ENCODE peak calls at places on chromosomes 5 and 9, in eight cellular contexts. L, R, V, P, C, G, B and D are unnamed samples.

GRCh38 chr5:119177226-119177625 is 106.3 kb downstream of the DMXL1 start:
- DNase-seq in C (no peak), L (no peak), G (no peak), V (no peak), R (no peak), B (no peak), P (no peak), D (no peak)

GRCh38 chr9:117403403-117403811 is 11.4 kb downstream of the ASTN2 start:
- DNase-seq in C (no peak), V (no peak), P (no peak), R (no peak), L (no peak), G (no peak), B (no peak), D (no peak)

GRCh38 chr9:137969008-137969407 is 91.4 kb downstream of the CACNA1B start:
- DNase-seq in V (peak), R (no peak), P (no peak), C (no peak), L (no peak), B (no peak), G (no peak), D (no peak)

GRCh38 chr5:133680830-133681555 is 68.7 kb upstream of the FSTL4 start:
- DNase-seq in B (no peak), C (no peak), G (no peak), L (no peak), R (no peak), P (no peak), V (peak), D (no peak)

GRCh38 chr5:16574789-16575785 is 41.7 kb downstream of the RETREG1 start:
- DNase-seq in V (no peak), R (peak), L (peak), G (peak), B (no peak), C (no peak), P (peak), D (no peak)

GRCh38 chr9:8627944-8628679 is 828.5 kb upstream of the DMAC1 start:
- DNase-seq in G (peak), C (no peak), B (no peak), R (no peak), P (peak), L (peak), V (no peak), D (no peak)

GRCh38 chr5:152113401-152113800 is 188.8 kb upstream of the GLRA1 start:
- DNase-seq in R (no peak), P (no peak), V (no peak), G (no peak), C (peak), B (no peak), L (peak), D (peak)

GRCh38 chr5:172775326-172776234 is 4.6 kb upstream of the DUSP1 start:
- DNase-seq in V (no peak), R (peak), B (peak), L (peak), C (no peak), G (no peak), P (peak), D (no peak)

GRCh38 chr9:22158983-22159382 is 149.9 kb upstream of the CDKN2B start:
- DNase-seq in B (peak), C (no peak), R (peak), L (peak), P (peak), G (no peak), V (no peak), D (no peak)

GRCh38 chr9:34759432-34760134 is 49.6 kb upstream of the CCL21 start:
- DNase-seq in G (no peak), V (no peak), C (no peak), L (no peak), B (no peak), P (no peak), R (no peak), D (no peak)

GRCh38 chr5:56012281-56012963 is 17.7 kb upstream of the IL6ST start:
- DNase-seq in P (no peak), L (peak), C (peak), B (no peak), G (no peak), R (peak), V (no peak), D (no peak)

GRCh38 chr5:107270561-107270960 is 400.2 kb downstream of the EFNA5 start:
- DNase-seq in C (no peak), G (no peak), L (no peak), P (no peak), B (no peak), R (no peak), V (no peak), D (no peak)

GRCh38 chr5:53262348-53262970 is 152.9 kb upstream of the MOCS2 start:
- DNase-seq in L (peak), B (no peak), R (peak), P (peak), V (no peak), C (peak), G (peak), D (no peak)

GRCh38 chr5:176596689-176597416 is 13.1 kb downstream of the GPRIN1 start:
- DNase-seq in B (no peak), L (no peak), V (no peak), P (no peak), R (no peak), C (peak), G (peak), D (peak)

GRCh38 chr5:172280317-172280716 is 3.2 kb downstream of the UBTD2 start:
- DNase-seq in V (no peak), G (no peak), P (no peak), R (no peak), C (no peak), L (no peak), B (no peak), D (no peak)

GRCh38 chr9:87336407-87336806 is 161.3 kb upstream of the DAPK1 start:
- DNase-seq in B (no peak), L (no peak), V (no peak), C (peak), P (no peak), R (peak), G (no peak), D (peak)

GRCh38 chr5:66164044-66164790 is 20.1 kb downstream of the SREK1 start:
- DNase-seq in R (no peak), P (no peak), B (no peak), V (no peak), G (no peak), L (no peak), C (no peak), D (no peak)

GRCh38 chr9:27125030-27125429 is 16.0 kb downstream of the TEK start:
- DNase-seq in C (no peak), R (peak), G (no peak), V (no peak), B (peak), L (peak), P (peak), D (no peak)

GRCh38 chr5:150489358-150490295 is 18.3 kb upstream of the NDST1 start:
- DNase-seq in B (no peak), L (no peak), G (no peak), V (no peak), R (no peak), P (no peak), C (peak), D (peak)

GRCh38 chr9:19306568-19306967 is 73.5 kb downstream of the RPS6 start:
- DNase-seq in G (no peak), C (no peak), P (no peak), R (no peak), V (no peak), B (no peak), L (no peak), D (no peak)

GRCh38 chr5:124859027-124859426 is 112.6 kb upstream of the ZNF608 start:
- DNase-seq in C (no peak), B (no peak), R (no peak), V (no peak), G (no peak), P (no peak), L (no peak), D (no peak)

GRCh38 chr9:94490465-94490864 is 64.4 kb upstream of the PCAT7 start:
- DNase-seq in C (no peak), B (no peak), R (no peak), V (no peak), G (peak), P (no peak), L (no peak), D (no peak)

GRCh38 chr5:171750316-171750788 is 35.3 kb upstream of the SMIM23 start:
- DNase-seq in C (no peak), P (no peak), B (no peak), V (no peak), G (peak), L (no peak), R (peak), D (no peak)

GRCh38 chr5:170070556-170071412 is 34.9 kb upstream of the FOXI1 start:
- DNase-seq in P (peak), C (no peak), R (peak), G (peak), L (peak), B (peak), V (no peak), D (no peak)

GRCh38 chr9:121674952-121675351 is 23.5 kb downstream of the DAB2IP start:
- DNase-seq in P (no peak), V (no peak), B (no peak), G (no peak), R (peak), C (no peak), L (peak), D (no peak)

GRCh38 chr5:176543428-176544182 is 5.5 kb upstream of the CDHR2 start:
- DNase-seq in V (no peak), G (peak), C (peak), P (peak), R (peak), B (peak), L (no peak), D (peak)

GRCh38 chr5:180251887-180252286 is 40.0 kb downstream of the MAPK9 start:
- DNase-seq in L (no peak), G (no peak), P (no peak), C (no peak), V (no peak), R (no peak), B (no peak), D (no peak)

GRCh38 chr9:8366161-8366926 is 566.8 kb upstream of the DMAC1 start:
- DNase-seq in R (peak), L (peak), P (no peak), C (no peak), V (no peak), B (no peak), G (no peak), D (no peak)

GRCh38 chr9:447230-448025 is 232.8 kb downstream of the DOCK8 start:
- DNase-seq in G (no peak), L (peak), B (no peak), P (peak), C (peak), V (no peak), R (peak), D (peak)

GRCh38 chr5:41793156-41793770 is 77.0 kb downstream of the OXCT1 start:
- DNase-seq in L (peak), P (no peak), G (no peak), C (no peak), V (no peak), R (peak), B (no peak), D (no peak)
- TF ChIP-seq CTCF in L (no peak), P (no peak), G (no peak), C (no peak), V (no peak), R (no peak), B (no peak), D (no peak)

DNA sequence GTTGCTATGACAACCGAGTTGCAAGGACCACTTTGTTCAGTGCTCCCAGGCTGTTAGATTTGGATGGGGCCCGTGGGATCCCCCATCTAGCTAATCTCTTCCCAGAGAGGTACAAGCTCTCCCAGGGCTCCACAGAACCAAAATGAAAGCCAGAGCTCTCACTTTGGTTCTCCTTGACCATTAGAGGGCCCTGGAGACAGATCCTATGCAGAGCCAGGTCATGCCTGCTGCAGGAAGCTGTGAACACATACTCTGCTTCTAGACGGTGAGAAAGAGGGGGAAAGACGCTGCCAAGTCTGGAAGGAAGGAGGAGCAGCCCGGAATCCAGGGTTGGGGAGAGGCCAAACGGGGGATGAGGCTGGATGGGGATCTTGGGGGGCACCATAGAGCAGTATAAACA is 224.5 kb downstream of the GABBR2 start:
- DNase-seq in P (no peak), G (peak), L (peak), C (no peak), B (no peak), V (no peak), R (no peak), D (no peak)
- TF ChIP-seq CTCF in P (no peak), G (no peak), L (peak), C (no peak), B (no peak), V (no peak), R (no peak), D (no peak)

DNA sequence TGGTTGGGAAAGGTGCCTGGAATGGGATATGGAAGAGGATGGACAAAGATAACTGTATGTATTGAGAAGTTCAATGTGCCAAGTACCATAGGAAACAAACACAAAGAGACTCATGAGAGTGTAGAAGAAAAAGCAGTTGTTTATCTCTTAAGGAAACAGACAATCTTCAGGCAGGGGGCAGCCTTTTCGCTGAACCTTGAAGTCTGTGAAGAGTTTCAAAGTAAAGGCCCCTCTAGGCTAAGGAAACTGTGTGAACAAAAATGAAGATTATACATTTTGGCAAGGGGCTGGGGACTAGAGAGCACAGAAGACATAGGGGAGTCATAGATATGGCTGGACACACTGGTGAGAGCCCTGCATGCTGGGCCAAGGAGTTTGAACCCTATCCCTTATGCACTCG is 27.5 kb upstream of the FRMPD1 start:
- DNase-seq in R (no peak), B (no peak), L (no peak), V (no peak), C (no peak), P (no peak), G (no peak), D (no peak)
- TF ChIP-seq CTCF in R (no peak), B (no peak), L (no peak), V (no peak), C (no peak), P (no peak), G (no peak), D (no peak)

GRCh38 chr9:36833954-36834353 is 200.1 kb downstream of the PAX5 start:
- DNase-seq in V (no peak), B (no peak), G (peak), L (no peak), R (no peak), P (no peak), C (no peak), D (no peak)

GRCh38 chr9:36831381-36832231 is 202.5 kb downstream of the PAX5 start:
- DNase-seq in L (no peak), P (no peak), B (no peak), V (no peak), G (no peak), R (no peak), C (no peak), D (no peak)

GRCh38 chr9:36834736-36835135 is 199.3 kb downstream of the PAX5 start:
- DNase-seq in B (peak), P (no peak), C (no peak), R (no peak), L (no peak), V (no peak), G (no peak), D (no peak)

GRCh38 chr9:36835271-36835996 is 198.6 kb downstream of the PAX5 start:
- DNase-seq in C (no peak), R (no peak), B (peak), L (no peak), G (no peak), P (no peak), V (no peak), D (no peak)

GRCh38 chr9:36832232-36832795 is 201.8 kb downstream of the PAX5 start:
- DNase-seq in C (no peak), V (no peak), R (no peak), L (no peak), B (no peak), P (no peak), G (no peak), D (no peak)
- TF ChIP-seq CTCF in C (no peak), V (no peak), R (no peak), L (no peak), B (no peak), P (no peak), G (no peak), D (no peak)

DNA sequence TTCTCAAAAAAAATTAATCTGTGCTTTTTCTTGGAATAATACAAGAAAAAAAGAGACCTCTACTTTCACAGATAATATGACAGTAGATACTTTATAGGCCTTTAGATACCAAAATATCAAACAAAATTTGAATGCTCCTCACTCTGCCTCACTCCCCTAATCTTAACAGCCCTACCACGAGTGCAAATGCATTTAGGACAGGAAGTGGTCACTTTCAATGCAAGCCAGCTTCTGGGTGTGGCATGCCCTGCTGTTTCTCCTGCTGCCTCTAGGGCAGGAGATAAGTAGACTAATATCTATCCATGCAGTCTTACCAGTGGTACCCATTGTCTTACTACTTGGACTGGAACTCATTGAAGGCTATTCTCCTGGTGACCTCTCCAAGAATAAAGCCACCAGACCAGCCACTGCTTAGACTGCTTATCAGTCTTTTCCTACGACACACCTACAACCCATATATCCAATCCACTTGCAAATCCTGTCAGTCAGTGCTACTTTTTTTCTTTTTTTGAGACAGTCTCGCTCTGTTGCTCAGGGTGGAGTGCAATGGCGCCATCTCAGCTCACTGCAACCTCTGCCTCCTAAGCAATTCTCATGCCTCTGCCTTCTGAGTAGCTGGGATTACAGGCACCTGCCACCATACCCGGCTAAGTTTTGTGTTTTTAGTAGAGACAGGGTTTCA is 23.0 kb downstream of the FRRS1L start:
- DNase-seq in B (no peak), P (peak), R (peak), L (peak), G (peak), C (peak), V (no peak), D (peak)
- TF ChIP-seq CTCF in B (peak), P (peak), R (peak), L (peak), G (peak), C (peak), V (peak), D (peak)

GRCh38 chr5:84450617-84451414 is 66.1 kb upstream of the EDIL3 start:
- DNase-seq in R (peak), V (no peak), B (no peak), G (no peak), P (peak), L (peak), C (no peak), D (no peak)
- TF ChIP-seq CTCF in R (peak), V (peak), B (peak), G (peak), P (peak), L (peak), C (no peak), D (no peak)

GRCh38 chr5:141402553-141403328 is at the start of gene PCDHGA9:
- DNase-seq in C (no peak), B (no peak), V (no peak), L (peak), P (peak), R (no peak), G (no peak), D (peak)
- TF ChIP-seq CTCF in C (peak), B (peak), V (peak), L (peak), P (peak), R (no peak), G (peak), D (peak)